ENCODE peak calls at places on chromosome 18, in six cellular contexts. One of them, this sample, is unnamed.

GRCh38 chr18:67582488-67582887 is 66.0 kb upstream of the DSEL start:
- DNase-seq in GM23248: no peak
- DNase-seq in MM.1S: no peak
- DNase-seq in HCT116: no peak
- DNase-seq in SK-N-SH: no peak
- DNase-seq in neural progenitor cell: no peak
- DNase-seq in this sample: no peak

GRCh38 chr18:45221363-45221762 is 393.9 kb upstream of the SLC14A2 start:
- DNase-seq in SK-N-SH: no peak
- DNase-seq in neural progenitor cell: no peak
- DNase-seq in HCT116: no peak
- DNase-seq in GM23248: peak; percentile 89
- DNase-seq in MM.1S: no peak
- DNase-seq in this sample: no peak

GRCh38 chr18:2906522-2907458 is 60.0 kb downstream of the EMILIN2 start:
- DNase-seq in HCT116: no peak
- DNase-seq in neural progenitor cell: peak; percentile 69
- DNase-seq in SK-N-SH: peak; percentile 87
- DNase-seq in MM.1S: peak; percentile 18
- DNase-seq in GM23248: peak; percentile 69
- DNase-seq in this sample: peak; percentile 31

GRCh38 chr18:23982154-23983071 is 32.1 kb upstream of the TTC39C start:
- DNase-seq in GM23248: peak; percentile 24
- DNase-seq in MM.1S: no peak
- DNase-seq in HCT116: no peak
- DNase-seq in SK-N-SH: peak; percentile 48
- DNase-seq in neural progenitor cell: peak; percentile 30
- DNase-seq in this sample: peak; percentile 49

GRCh38 chr18:23065234-23065806 is 70.0 kb upstream of the CABLES1 start:
- DNase-seq in GM23248: no peak
- DNase-seq in MM.1S: no peak
- DNase-seq in HCT116: no peak
- DNase-seq in neural progenitor cell: no peak
- DNase-seq in SK-N-SH: no peak
- DNase-seq in this sample: no peak

GRCh38 chr18:4987452-4988405 is 209.3 kb downstream of the AKAIN1 start:
- DNase-seq in SK-N-SH: no peak
- DNase-seq in neural progenitor cell: peak; percentile 81
- DNase-seq in GM23248: no peak
- DNase-seq in HCT116: no peak
- DNase-seq in MM.1S: no peak
- DNase-seq in this sample: no peak

GRCh38 chr18:478679-479078 is 21.8 kb downstream of the COLEC12 start:
- DNase-seq in MM.1S: no peak
- DNase-seq in GM23248: peak; percentile 82
- DNase-seq in neural progenitor cell: no peak
- DNase-seq in SK-N-SH: no peak
- DNase-seq in HCT116: no peak
- DNase-seq in this sample: peak; percentile 36

GRCh38 chr18:32714571-32715148 is 58.2 kb downstream of the KLHL14 start:
- DNase-seq in GM23248: peak; percentile 62
- DNase-seq in neural progenitor cell: peak; percentile 77
- DNase-seq in SK-N-SH: peak; percentile 47
- DNase-seq in HCT116: peak; percentile 28
- DNase-seq in MM.1S: peak; percentile 60
- DNase-seq in this sample: peak; percentile 56

GRCh38 chr18:70234667-70235459 is 29.4 kb upstream of the RTTN start:
- DNase-seq in MM.1S: no peak
- DNase-seq in SK-N-SH: no peak
- DNase-seq in GM23248: peak; percentile 79
- DNase-seq in neural progenitor cell: no peak
- DNase-seq in HCT116: no peak
- DNase-seq in this sample: no peak

GRCh38 chr18:3262234-3263171 is 570 bp downstream of the MYL12B start:
- DNase-seq in MM.1S: peak; percentile 21
- DNase-seq in neural progenitor cell: no peak
- DNase-seq in GM23248: peak; percentile 67
- DNase-seq in HCT116: no peak
- DNase-seq in SK-N-SH: no peak
- DNase-seq in this sample: peak; percentile 41

GRCh38 chr18:8247700-8248099 is 361.5 kb upstream of the RAB12 start:
- DNase-seq in SK-N-SH: no peak
- DNase-seq in MM.1S: no peak
- DNase-seq in neural progenitor cell: peak; percentile 58
- DNase-seq in GM23248: no peak
- DNase-seq in HCT116: no peak
- DNase-seq in this sample: no peak

GRCh38 chr18:13300029-13300428 is 81.5 kb downstream of the LDLRAD4 start:
- DNase-seq in SK-N-SH: peak; percentile 44
- DNase-seq in neural progenitor cell: no peak
- DNase-seq in MM.1S: no peak
- DNase-seq in HCT116: no peak
- DNase-seq in GM23248: no peak
- DNase-seq in this sample: no peak

GRCh38 chr18:78804206-78805030 is 175.2 kb upstream of the SALL3 start:
- DNase-seq in GM23248: no peak
- DNase-seq in SK-N-SH: no peak
- DNase-seq in MM.1S: no peak
- DNase-seq in neural progenitor cell: no peak
- DNase-seq in HCT116: no peak
- DNase-seq in this sample: no peak

GRCh38 chr18:446941-447560 is 53.5 kb downstream of the COLEC12 start:
- DNase-seq in HCT116: no peak
- DNase-seq in SK-N-SH: no peak
- DNase-seq in GM23248: peak; percentile 85
- DNase-seq in neural progenitor cell: no peak
- DNase-seq in MM.1S: no peak
- DNase-seq in this sample: no peak

GRCh38 chr18:31424383-31424988 is 23.1 kb upstream of the DSG3 start:
- DNase-seq in GM23248: peak; percentile 11
- DNase-seq in MM.1S: peak; percentile 7
- DNase-seq in neural progenitor cell: peak; percentile 67
- DNase-seq in HCT116: peak; percentile 64
- DNase-seq in SK-N-SH: peak; percentile 16
- DNase-seq in this sample: peak; percentile 46

GRCh38 chr18:39414009-39414700 is 1848.6 kb upstream of the CELF4 start:
- DNase-seq in GM23248: peak; percentile 80
- DNase-seq in HCT116: peak; percentile 41
- DNase-seq in SK-N-SH: no peak
- DNase-seq in MM.1S: peak; percentile 14
- DNase-seq in neural progenitor cell: no peak
- DNase-seq in this sample: peak; percentile 58

GRCh38 chr18:70151554-70152130 is 53.8 kb downstream of the RTTN start:
- DNase-seq in GM23248: no peak
- DNase-seq in SK-N-SH: no peak
- DNase-seq in MM.1S: no peak
- DNase-seq in HCT116: no peak
- DNase-seq in neural progenitor cell: no peak
- DNase-seq in this sample: no peak

GRCh38 chr18:69865656-69866241 is 81.9 kb downstream of the CD226 start:
- DNase-seq in HCT116: no peak
- DNase-seq in GM23248: no peak
- DNase-seq in neural progenitor cell: no peak
- DNase-seq in MM.1S: no peak
- DNase-seq in SK-N-SH: no peak
- DNase-seq in this sample: no peak

GRCh38 chr18:78736015-78736690 is 243.5 kb upstream of the SALL3 start:
- DNase-seq in SK-N-SH: no peak
- DNase-seq in HCT116: no peak
- DNase-seq in GM23248: no peak
- DNase-seq in neural progenitor cell: no peak
- DNase-seq in MM.1S: no peak
- DNase-seq in this sample: no peak

GRCh38 chr18:1528447-1528846 is 623.8 kb downstream of the ADCYAP1 start:
- DNase-seq in neural progenitor cell: no peak
- DNase-seq in MM.1S: no peak
- DNase-seq in SK-N-SH: no peak
- DNase-seq in GM23248: no peak
- DNase-seq in HCT116: no peak
- DNase-seq in this sample: no peak

GRCh38 chr18:60069145-60069544 is 169.3 kb downstream of the PMAIP1 start:
- DNase-seq in GM23248: no peak
- DNase-seq in MM.1S: no peak
- DNase-seq in HCT116: no peak
- DNase-seq in neural progenitor cell: no peak
- DNase-seq in SK-N-SH: no peak
- DNase-seq in this sample: peak; percentile 20

GRCh38 chr18:51398104-51398503 is 200.6 kb upstream of the MEX3C start:
- DNase-seq in SK-N-SH: no peak
- DNase-seq in GM23248: no peak
- DNase-seq in MM.1S: no peak
- DNase-seq in neural progenitor cell: no peak
- DNase-seq in HCT116: no peak
- DNase-seq in this sample: no peak

GRCh38 chr18:5600376-5601071 is 56.7 kb upstream of the EPB41L3 start:
- DNase-seq in SK-N-SH: no peak
- DNase-seq in GM23248: peak; percentile 46
- DNase-seq in MM.1S: peak; percentile 42
- DNase-seq in neural progenitor cell: peak; percentile 28
- DNase-seq in HCT116: no peak
- DNase-seq in this sample: peak; percentile 39

GRCh38 chr18:22800551-22800951 is 132.6 kb upstream of the RBBP8 start:
- DNase-seq in HCT116: no peak
- DNase-seq in MM.1S: no peak
- DNase-seq in neural progenitor cell: no peak
- DNase-seq in GM23248: peak; percentile 65
- DNase-seq in SK-N-SH: no peak
- DNase-seq in this sample: no peak

DNA sequence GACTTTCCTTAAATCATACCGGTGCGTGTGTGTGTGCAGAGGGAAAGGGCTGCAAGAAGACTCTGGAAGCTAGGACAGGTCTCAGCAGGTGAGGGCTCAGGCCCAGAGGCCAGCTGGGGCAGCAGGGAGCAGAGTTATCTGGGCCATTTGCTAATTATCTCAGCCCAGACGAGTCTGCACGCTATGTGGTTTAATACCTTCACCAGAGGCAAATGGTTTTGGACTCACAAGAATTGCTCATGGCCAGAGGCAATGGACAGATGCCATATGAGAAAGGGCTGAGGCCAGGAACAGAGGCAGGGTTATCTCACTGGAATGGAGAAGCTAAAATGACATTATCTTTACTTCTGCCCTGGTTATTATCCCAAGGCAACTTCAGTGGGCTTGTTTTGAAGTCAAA is 35.7 kb downstream of the LIPG start:
- DNase-seq in SK-N-SH: peak; percentile 67
- DNase-seq in GM23248: no peak
- DNase-seq in MM.1S: no peak
- DNase-seq in neural progenitor cell: no peak
- DNase-seq in HCT116: no peak
- DNase-seq in this sample: no peak
- H3K27ac ChIP-seq in SK-N-SH: no peak overlapping the region
- H3K27ac ChIP-seq in GM23248: no peak overlapping the region
- H3K27ac ChIP-seq in MM.1S: no peak overlapping the region
- H3K27ac ChIP-seq in neural progenitor cell: no peak overlapping the region
- H3K27ac ChIP-seq in HCT116: no peak overlapping the region
- H3K27ac ChIP-seq in this sample: no peak overlapping the region

DNA sequence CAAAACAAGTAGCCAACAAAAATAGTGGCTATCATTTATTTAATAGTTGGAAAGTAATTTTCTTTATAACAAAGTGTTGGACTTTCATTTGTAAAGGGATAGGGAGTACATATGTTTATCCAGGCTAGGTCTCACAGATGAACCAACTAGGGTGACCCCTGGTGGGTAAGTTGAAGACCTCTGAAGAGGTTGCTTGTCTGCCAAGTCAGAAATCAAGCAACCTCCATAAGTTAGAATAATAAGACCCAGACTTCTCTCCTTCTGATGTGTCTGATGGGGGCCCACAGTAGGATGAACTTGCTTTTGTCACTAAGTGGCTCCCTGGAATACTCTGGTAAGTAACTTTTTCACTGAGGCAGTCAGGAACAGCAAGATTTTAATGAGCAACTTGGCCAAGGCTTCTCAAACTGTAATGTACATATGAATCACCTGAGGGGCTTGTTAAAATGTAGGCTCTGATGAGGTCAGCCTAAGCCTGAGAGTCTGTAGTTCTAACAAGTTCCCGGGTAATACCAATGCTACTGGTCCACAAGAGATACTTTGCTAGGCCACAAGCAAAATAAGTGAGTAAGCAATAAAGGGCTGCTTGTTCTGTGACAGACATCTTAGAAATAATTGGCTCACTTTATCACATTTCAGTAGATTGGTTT is 319.6 kb downstream of the PIK3C3 start:
- DNase-seq in HCT116: no peak
- DNase-seq in neural progenitor cell: peak; percentile 23
- DNase-seq in MM.1S: peak; percentile 18
- DNase-seq in GM23248: peak; percentile 30
- DNase-seq in SK-N-SH: peak; percentile 54
- DNase-seq in this sample: peak; percentile 6
- TF ChIP-seq EZH2phosphoT487 in HCT116: no peak
- TF ChIP-seq EZH2phosphoT487 in neural progenitor cell: no peak
- TF ChIP-seq EZH2phosphoT487 in MM.1S: no peak
- TF ChIP-seq EZH2phosphoT487 in GM23248: no peak
- TF ChIP-seq EZH2phosphoT487 in SK-N-SH: no peak
- TF ChIP-seq EZH2phosphoT487 in this sample: no peak

DNA sequence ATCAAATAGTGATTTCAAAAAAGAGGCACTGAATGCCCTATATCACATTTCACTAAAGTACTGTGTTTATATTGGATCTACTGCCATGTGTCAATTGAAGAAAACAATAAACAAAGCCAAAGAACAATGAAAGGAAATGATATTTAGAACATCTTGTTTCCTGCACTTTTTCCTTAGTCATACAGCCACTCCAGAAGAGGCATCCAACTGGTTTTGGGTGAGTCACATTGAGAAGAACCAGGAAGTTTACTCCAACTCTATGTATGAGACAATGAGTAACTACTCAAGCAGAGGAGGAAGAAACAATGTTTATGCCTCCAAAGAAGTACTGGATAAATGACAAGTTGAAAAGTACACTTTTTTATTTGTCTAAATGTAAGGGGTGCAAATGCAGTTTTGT is 583.6 kb downstream of the FBXO15 start:
- DNase-seq in neural progenitor cell: no peak
- DNase-seq in HCT116: no peak
- DNase-seq in GM23248: peak; percentile 90
- DNase-seq in SK-N-SH: no peak
- DNase-seq in MM.1S: no peak
- DNase-seq in this sample: peak; percentile 95
- H3K27ac ChIP-seq in neural progenitor cell: no peak overlapping the region
- H3K27ac ChIP-seq in HCT116: no peak overlapping the region
- H3K27ac ChIP-seq in GM23248: peak overlapping the region; percentile 83
- H3K27ac ChIP-seq in SK-N-SH: peak overlapping the region; percentile 34
- H3K27ac ChIP-seq in MM.1S: no peak overlapping the region
- H3K27ac ChIP-seq in this sample: peak overlapping the region; percentile 84

DNA sequence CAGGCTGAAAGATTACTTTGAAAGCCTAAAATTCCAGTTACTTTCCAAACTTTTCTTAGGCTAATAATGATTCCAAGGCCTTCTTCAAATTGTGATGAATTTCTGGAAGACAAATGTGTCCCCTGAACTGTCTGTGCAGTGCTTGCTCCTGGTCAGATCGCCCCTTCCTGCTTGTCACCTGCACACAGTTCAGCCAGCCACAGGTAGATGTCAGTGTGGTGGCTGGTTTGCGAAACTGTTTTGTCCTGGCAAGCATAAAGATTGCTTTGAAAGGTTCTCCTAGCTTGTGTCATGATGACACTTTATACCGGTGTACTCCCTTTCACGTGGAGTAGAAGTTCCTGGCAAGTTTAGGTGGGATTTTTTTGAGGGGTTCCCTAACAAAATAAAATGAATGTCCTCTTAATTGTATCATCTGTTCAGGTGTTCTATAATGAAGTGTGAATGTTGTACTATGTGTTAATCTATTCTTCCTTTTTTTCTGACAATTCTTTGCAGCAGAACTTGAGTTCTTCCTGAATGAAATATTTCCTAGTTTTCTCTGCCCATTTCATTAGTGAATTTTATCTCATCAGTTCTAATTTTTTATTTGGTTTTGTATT is 298.8 kb downstream of the ZNF407 start:
- DNase-seq in neural progenitor cell: peak; percentile 66
- DNase-seq in MM.1S: peak; percentile 71
- DNase-seq in HCT116: peak; percentile 51
- DNase-seq in GM23248: peak; percentile 13
- DNase-seq in SK-N-SH: peak; percentile 20
- DNase-seq in this sample: peak; percentile 73
- TF ChIP-seq EZH2phosphoT487 in neural progenitor cell: no peak
- TF ChIP-seq EZH2phosphoT487 in MM.1S: no peak
- TF ChIP-seq EZH2phosphoT487 in HCT116: no peak
- TF ChIP-seq EZH2phosphoT487 in GM23248: no peak
- TF ChIP-seq EZH2phosphoT487 in SK-N-SH: no peak
- TF ChIP-seq EZH2phosphoT487 in this sample: no peak